ENCODE peak calls at places on chromosomes 3 and 15, in eight cellular contexts. K, O, H, J, C, S, R and V are unnamed samples. For H3K36me3, the result is how much of the 10 kb centered on the place peaks cover.

GRCh38 chr15:89364341-89364740 is 29.7 kb upstream of the POLG start:
- DNase-seq in K (no peak), O (no peak), H (no peak), J (no peak), C (peak), S (no peak), R (no peak), V (no peak)

GRCh38 chr15:66481107-66481856 is 16.3 kb downstream of the SNAPC5 start:
- DNase-seq in K (no peak), O (no peak), H (no peak), J (no peak), C (no peak), S (no peak), R (no peak), V (no peak)

GRCh38 chr3:141681390-141681780 is 56.7 kb upstream of the RNF7 start:
- DNase-seq in K (no peak), O (no peak), H (no peak), J (no peak), C (no peak), S (no peak), R (no peak), V (no peak)

GRCh38 chr3:122392868-122393844 is 9.2 kb downstream of the FAM162A start:
- DNase-seq in K (no peak), O (no peak), H (no peak), J (no peak), C (no peak), S (no peak), R (peak), V (no peak)

GRCh38 chr3:66401578-66402382 is 99.0 kb downstream of the LRIG1 start:
- DNase-seq in K (no peak), O (no peak), H (no peak), J (no peak), C (no peak), S (no peak), R (peak), V (peak)

GRCh38 chr3:188232676-188233075 is 78.7 kb downstream of the LPP start:
- DNase-seq in K (no peak), O (no peak), H (no peak), J (no peak), C (no peak), S (no peak), R (no peak), V (no peak)

GRCh38 chr3:157491136-157491535 is 12.1 kb downstream of the VEPH1 start:
- DNase-seq in K (no peak), O (no peak), H (no peak), J (no peak), C (no peak), S (no peak), R (no peak), V (no peak)

GRCh38 chr15:63465104-63465503 is 39.3 kb upstream of the USP3 start:
- DNase-seq in K (no peak), O (no peak), H (no peak), J (no peak), C (no peak), S (no peak), R (no peak), V (no peak)

GRCh38 chr3:103803787-103804186 is 1369.0 kb downstream of the ZPLD1 start:
- DNase-seq in K (no peak), O (no peak), H (no peak), J (no peak), C (no peak), S (no peak), R (no peak), V (no peak)

GRCh38 chr3:23175361-23176073 is 27.6 kb upstream of the UBE2E2 start:
- DNase-seq in K (no peak), O (no peak), H (no peak), J (no peak), C (no peak), S (no peak), R (no peak), V (no peak)

GRCh38 chr15:39788108-39788507 is 5.5 kb upstream of the FSIP1 start:
- DNase-seq in K (no peak), O (no peak), H (no peak), J (no peak), C (no peak), S (no peak), R (no peak), V (no peak)

GRCh38 chr15:36831915-36832310 is 252.5 kb downstream of the CDIN1 start:
- DNase-seq in K (no peak), O (no peak), H (no peak), J (no peak), C (no peak), S (no peak), R (no peak), V (no peak)

GRCh38 chr15:42366151-42366550 is 6.8 kb downstream of the CAPN3 start:
- DNase-seq in K (no peak), O (no peak), H (no peak), J (no peak), C (no peak), S (no peak), R (no peak), V (no peak)

GRCh38 chr3:72288955-72289707 is 504.2 kb upstream of the PROK2 start:
- DNase-seq in K (peak), O (no peak), H (peak), J (peak), C (peak), S (peak), R (peak), V (no peak)

GRCh38 chr3:14770591-14770990 is 48.2 kb upstream of the FGD5 start:
- DNase-seq in K (peak), O (no peak), H (no peak), J (no peak), C (no peak), S (no peak), R (no peak), V (no peak)

GRCh38 chr15:68413363-68414255 is 18.4 kb downstream of the ITGA11 start:
- DNase-seq in K (no peak), O (no peak), H (no peak), J (peak), C (no peak), S (no peak), R (no peak), V (peak)

GRCh38 chr3:81483046-81483445 is 278.4 kb downstream of the GBE1 start:
- DNase-seq in K (no peak), O (no peak), H (no peak), J (no peak), C (no peak), S (no peak), R (no peak), V (no peak)

GRCh38 chr15:91940466-91941381 is 87.2 kb downstream of the SLCO3A1 start:
- DNase-seq in K (no peak), O (no peak), H (no peak), J (no peak), C (peak), S (peak), R (no peak), V (no peak)

GRCh38 chr3:135929670-135930069 is 35.9 kb upstream of the PPP2R3A start:
- DNase-seq in K (no peak), O (no peak), H (no peak), J (no peak), C (peak), S (no peak), R (no peak), V (no peak)

GRCh38 chr15:89112341-89112971 is 24.2 kb downstream of the ABHD2 start:
- DNase-seq in K (peak), O (no peak), H (no peak), J (peak), C (no peak), S (no peak), R (no peak), V (peak)

GRCh38 chr3:52558436-52558835 is 22.0 kb downstream of the UQCC5 start:
- DNase-seq in K (no peak), O (no peak), H (no peak), J (no peak), C (no peak), S (no peak), R (no peak), V (no peak)
- H3K36me3 ChIP-seq in K (half or more), O (under half), H (under half), J (half or more), C (half or more), S (half or more), R (under half), V (under half)

GRCh38 chr15:59436774-59437472 is 1.1 kb upstream of the FAM81A start:
- DNase-seq in K (no peak), O (no peak), H (no peak), J (no peak), C (no peak), S (no peak), R (peak), V (no peak)

GRCh38 chr15:59439571-59439970 is 1.6 kb downstream of the FAM81A start:
- DNase-seq in K (no peak), O (no peak), H (no peak), J (no peak), C (no peak), S (no peak), R (no peak), V (no peak)

GRCh38 chr15:59437777-59438574 is at the start of gene FAM81A:
- DNase-seq in K (peak), O (no peak), H (peak), J (peak), C (peak), S (peak), R (peak), V (peak)

GRCh38 chr15:59438891-59439290 is 905 bp downstream of the FAM81A start:
- DNase-seq in K (no peak), O (no peak), H (no peak), J (peak), C (no peak), S (no peak), R (peak), V (no peak)

DNA sequence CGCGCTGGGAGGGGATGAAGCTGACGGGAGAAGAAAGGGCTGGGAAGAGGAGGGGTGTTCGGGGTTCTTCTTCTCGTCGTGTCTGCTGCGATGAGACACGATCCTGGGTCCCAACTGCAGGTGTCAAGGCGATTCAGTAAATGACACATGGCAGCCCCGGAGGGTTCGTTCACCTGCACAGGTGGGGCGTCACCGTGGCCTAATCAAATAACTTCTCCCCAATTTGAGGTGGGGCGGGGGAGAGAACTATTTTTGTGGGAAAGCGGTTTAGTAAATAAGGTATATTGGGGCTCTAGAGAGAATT is 561 bp upstream of the FAM81A start:
- DNase-seq in K (no peak), O (no peak), H (no peak), J (no peak), C (no peak), S (no peak), R (no peak), V (no peak)
- H3K27ac ChIP-seq in K (no peak), O (no peak), H (no peak), J (no peak), C (no peak), S (no peak), R (no peak), V (no peak)

DNA sequence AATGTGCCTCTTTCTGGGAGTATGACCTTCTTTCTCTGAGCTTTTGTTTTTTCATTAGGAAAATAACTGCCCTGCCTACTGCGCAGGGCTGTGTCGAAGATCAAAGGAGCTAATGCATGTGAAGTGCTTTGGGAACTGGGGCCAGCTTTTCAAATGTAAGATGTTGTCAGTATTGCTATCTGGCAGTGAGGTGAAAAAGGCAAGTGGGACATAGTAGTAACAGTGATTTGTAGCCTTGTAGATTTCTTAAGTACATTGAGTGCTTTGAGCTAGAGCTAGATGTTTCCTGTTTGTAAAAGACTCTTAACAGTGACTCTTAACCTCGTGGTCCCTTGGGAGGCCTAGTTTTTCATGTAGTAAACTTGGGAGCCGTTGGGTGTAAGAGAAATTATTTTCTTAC is 126.5 kb downstream of the ECT2 start:
- DNase-seq in K (no peak), O (no peak), H (no peak), J (no peak), C (no peak), S (no peak), R (no peak), V (no peak)
- TF ChIP-seq CTCF in K (no peak), O (no peak), H (no peak), J (no peak), C (no peak), S (no peak), R (no peak), V (no peak)

GRCh38 chr15:78155355-78155939 is 6.3 kb downstream of the IDH3A start:
- DNase-seq in K (no peak), O (no peak), H (no peak), J (no peak), C (no peak), S (no peak), R (no peak), V (no peak)
- H3K36me3 ChIP-seq in K (under half), O (under half), H (under half), J (under half), C (under half), S (under half), R (under half), V (under half)

DNA sequence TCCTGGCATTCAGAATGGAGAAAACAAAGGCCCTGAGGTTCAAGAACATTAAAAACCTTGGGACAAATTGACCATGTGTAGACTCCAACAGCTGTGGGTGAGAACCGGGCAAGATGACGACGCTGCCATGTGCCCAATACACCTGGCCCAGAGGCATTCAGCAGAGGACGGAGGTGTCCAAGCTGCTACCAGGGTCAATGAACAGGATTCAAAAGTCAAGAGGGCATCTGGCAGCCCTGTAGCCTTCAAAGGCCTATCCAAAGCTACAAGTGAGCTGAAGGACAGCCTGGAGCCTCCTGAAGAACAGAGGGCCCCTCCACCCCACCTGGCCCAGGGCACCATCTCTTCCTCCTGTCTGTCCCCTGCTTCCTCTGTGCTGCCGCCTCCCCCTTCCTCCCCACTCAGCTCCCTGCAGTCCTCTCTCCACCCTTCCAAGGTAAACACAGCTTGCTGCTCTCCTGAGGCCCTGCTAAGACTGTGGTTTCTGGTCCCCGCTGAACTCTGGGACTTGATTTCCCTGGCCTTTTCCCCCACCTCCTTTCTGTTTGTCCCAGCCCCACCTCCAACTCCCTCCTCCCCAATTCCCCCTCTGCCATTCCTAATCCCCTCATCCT is 57.5 kb downstream of the HMCES start:
- DNase-seq in K (no peak), O (no peak), H (no peak), J (no peak), C (peak), S (no peak), R (no peak), V (no peak)
- H3K27ac ChIP-seq in K (no peak), O (no peak), H (no peak), J (no peak), C (no peak), S (no peak), R (no peak), V (no peak)

GRCh38 chr15:46080018-46080417 is 445.2 kb downstream of the SQOR start:
- DNase-seq in K (no peak), O (no peak), H (no peak), J (no peak), C (no peak), S (no peak), R (peak), V (no peak)

GRCh38 chr15:46077220-46077619 is 442.4 kb downstream of the SQOR start:
- DNase-seq in K (no peak), O (no peak), H (no peak), J (no peak), C (no peak), S (no peak), R (no peak), V (no peak)
- TF ChIP-seq CTCF in K (no peak), O (no peak), H (no peak), J (no peak), C (no peak), S (no peak), R (no peak), V (no peak)

DNA sequence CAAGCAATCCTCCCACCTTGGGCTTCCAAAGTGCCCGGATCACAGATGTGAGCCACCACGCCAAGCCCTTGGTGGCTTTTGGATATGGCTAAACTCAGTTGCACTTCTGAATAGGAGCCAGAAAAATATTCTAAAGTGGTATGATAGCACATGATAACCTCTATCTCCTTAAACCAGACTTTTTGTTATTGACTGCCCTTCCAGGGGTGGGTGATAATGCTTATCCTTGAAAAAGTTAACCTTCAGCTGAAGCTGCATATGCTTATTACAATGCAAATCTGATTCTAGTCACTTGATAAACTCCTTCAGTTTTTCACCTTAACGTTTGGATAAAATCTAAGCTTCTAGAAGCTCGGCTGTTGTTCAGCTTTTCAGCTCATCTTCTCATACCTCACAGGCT is 6.3 kb downstream of the CCNB2 start:
- DNase-seq in K (no peak), O (no peak), H (no peak), J (no peak), C (no peak), S (no peak), R (no peak), V (no peak)
- H3K36me3 ChIP-seq in K (under half), O (under half), H (under half), J (under half), C (under half), S (under half), R (under half), V (under half)

DNA sequence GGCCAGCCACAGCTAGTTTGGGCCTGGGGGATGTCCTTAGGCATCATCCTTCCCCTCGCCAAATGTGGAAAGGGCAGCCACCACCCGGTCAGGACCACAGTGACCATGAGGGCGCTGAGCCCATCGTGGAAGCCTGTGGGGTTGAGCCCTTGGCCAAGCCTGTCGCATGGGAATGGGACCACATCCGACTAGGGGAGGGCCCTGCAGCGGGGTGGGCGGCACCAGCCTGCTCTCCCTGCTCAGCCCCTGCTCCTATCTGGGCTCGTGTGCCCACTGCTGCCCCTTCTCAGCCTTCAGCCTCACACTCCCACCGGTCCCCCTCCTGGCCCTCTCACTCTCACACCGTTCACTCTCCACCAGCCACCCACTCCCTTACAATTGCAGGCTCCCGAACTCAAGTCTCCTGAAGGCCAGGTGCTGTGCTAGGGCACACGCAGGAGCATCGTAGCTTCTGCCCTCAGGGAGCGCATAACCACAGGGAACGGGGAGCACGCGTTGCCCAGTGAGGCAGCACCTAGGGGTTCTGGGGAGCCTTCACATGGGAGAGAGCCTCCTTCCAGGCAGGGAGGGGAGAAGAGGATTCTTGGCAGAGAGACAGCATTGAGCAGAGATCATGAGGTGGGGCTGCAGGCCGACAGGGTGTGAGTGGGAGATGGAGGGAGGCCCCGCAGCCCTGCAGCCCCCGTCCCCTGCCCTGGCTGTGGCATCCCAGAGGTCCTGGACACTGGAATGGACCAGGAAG is 26.1 kb downstream of the LOXL1 start:
- DNase-seq in K (no peak), O (no peak), H (no peak), J (no peak), C (no peak), S (peak), R (no peak), V (no peak)
- H3K27ac ChIP-seq in K (peak), O (no peak), H (peak), J (peak), C (peak), S (peak), R (no peak), V (peak)